ENCODE peak calls at places on chromosomes 3 and 15, in nine cellular contexts. U, L, H, B, I, O, X, Y and Q are unnamed samples.

GRCh38 chr3:194664857-194665256 is 7.1 kb downstream of the LSG1 start:
- DNase-seq in I (no peak), L (no peak), B (no peak), X (no peak), O (no peak), U (no peak), Y (no peak), H (no peak), Q (no peak)

GRCh38 chr15:69280783-69281182 is 17.9 kb upstream of the PAQR5 start:
- DNase-seq in I (no peak), H (no peak), L (no peak), U (no peak), O (no peak), X (no peak), B (no peak), Y (no peak), Q (no peak)

GRCh38 chr3:16788440-16789057 is 96.2 kb upstream of the PLCL2 start:
- DNase-seq in H (no peak), B (no peak), U (peak; percentile 60), L (no peak), O (no peak), I (no peak), X (no peak), Y (no peak), Q (no peak)

GRCh38 chr3:56118968-56119367 is 349.3 kb downstream of the ERC2 start:
- DNase-seq in O (no peak), X (no peak), B (no peak), L (no peak), I (no peak), Y (no peak), U (peak; percentile 45), H (no peak), Q (no peak)

GRCh38 chr3:74532446-74532845 is 82.0 kb downstream of the CNTN3 start:
- DNase-seq in B (no peak), L (no peak), O (peak; percentile 14), X (no peak), Y (no peak), I (no peak), U (no peak), H (no peak), Q (no peak)

GRCh38 chr15:71841563-71841962 is 31.2 kb downstream of the NR2E3 start:
- DNase-seq in I (no peak), X (no peak), B (no peak), O (no peak), L (no peak), H (no peak), U (no peak), Y (no peak), Q (no peak)

GRCh38 chr3:98722389-98722788 is 40.8 kb upstream of the ST3GAL6 start:
- DNase-seq in I (no peak), U (peak; percentile 87), X (no peak), O (no peak), L (no peak), Y (no peak), B (no peak), H (no peak), Q (no peak)

GRCh38 chr3:109224333-109224732 is 87.8 kb downstream of the C3orf85 start:
- DNase-seq in O (no peak), X (peak; percentile 33), H (no peak), L (peak; percentile 5), B (no peak), I (no peak), U (no peak), Y (no peak), Q (no peak)

GRCh38 chr3:177286034-177286433 is 88.8 kb upstream of the TBL1XR1 start:
- DNase-seq in X (no peak), Y (no peak), I (no peak), U (no peak), H (no peak), B (no peak), O (no peak), L (no peak), Q (no peak)

GRCh38 chr3:21672303-21672702 is 78.7 kb downstream of the ZNF385D start:
- DNase-seq in H (no peak), O (peak; percentile 61), L (peak; percentile 84), U (no peak), B (peak; percentile 9), I (no peak), X (no peak), Y (no peak), Q (no peak)

GRCh38 chr3:14142567-14143270 is 17.9 kb downstream of the TMEM43 start:
- DNase-seq in B (no peak), X (peak; percentile 56), U (no peak), Y (peak; percentile 66), I (no peak), O (no peak), L (no peak), H (no peak), Q (peak; percentile 59)

GRCh38 chr3:104909188-104909587 is 457.5 kb upstream of the ALCAM start:
- DNase-seq in L (peak; percentile 43), O (peak; percentile 61), U (no peak), B (no peak), X (no peak), H (peak; percentile 86), Y (no peak), I (no peak), Q (no peak)

GRCh38 chr15:40941528-40942336 is 11.5 kb upstream of the CHAC1 start:
- DNase-seq in Y (peak; percentile 91), I (peak; percentile 50), X (peak; percentile 81), L (peak; percentile 46), B (peak; percentile 76), H (no peak), O (no peak), U (peak; percentile 71), Q (peak; percentile 63)

GRCh38 chr3:25533365-25533764 is 105.3 kb downstream of the RARB start:
- DNase-seq in O (no peak), I (no peak), L (no peak), H (no peak), X (no peak), B (no peak), Y (no peak), U (no peak), Q (no peak)

GRCh38 chr15:80550219-80550909 is 144.7 kb upstream of the ABHD17C start:
- DNase-seq in X (no peak), Y (no peak), H (no peak), I (no peak), B (peak; percentile 48), U (no peak), O (peak; percentile 96), L (peak; percentile 98), Q (no peak)

GRCh38 chr3:107963581-107963980 is 127.2 kb downstream of the CD47 start:
- DNase-seq in I (no peak), X (no peak), O (no peak), U (no peak), Y (no peak), B (no peak), H (no peak), L (no peak), Q (no peak)

GRCh38 chr3:179036226-179036625 is 35.4 kb downstream of the ZMAT3 start:
- DNase-seq in Y (no peak), U (no peak), X (no peak), L (peak; percentile 4), I (no peak), H (no peak), B (peak; percentile 10), O (no peak), Q (no peak)

GRCh38 chr3:111210866-111211564 is 139.4 kb downstream of the NECTIN3 start:
- DNase-seq in I (no peak), B (no peak), U (no peak), X (no peak), L (no peak), H (no peak), O (no peak), Y (no peak), Q (no peak)

GRCh38 chr3:172320468-172320867 is 127.8 kb downstream of the GHSR start:
- DNase-seq in H (no peak), Y (no peak), L (no peak), U (no peak), B (no peak), O (no peak), I (no peak), X (no peak), Q (no peak)

GRCh38 chr15:42286445-42287029 is 13.3 kb upstream of the TMEM87A start:
- DNase-seq in H (no peak), B (no peak), Y (no peak), X (no peak), I (no peak), U (no peak), O (no peak), L (no peak), Q (no peak)

GRCh38 chr3:10505791-10506585 is 602 bp upstream of the ATP2B2 start:
- DNase-seq in U (no peak), X (no peak), Y (no peak), B (no peak), O (no peak), L (no peak), H (no peak), I (no peak), Q (no peak)

GRCh38 chr3:37183375-37183831 is 9.0 kb upstream of the LRRFIP2 start:
- DNase-seq in L (peak; percentile 90), Y (no peak), O (peak; percentile 69), U (no peak), X (no peak), I (no peak), H (no peak), B (no peak), Q (no peak)

GRCh38 chr3:160098946-160099626 is 110.5 kb downstream of the IL12A start:
- DNase-seq in H (no peak), U (no peak), O (no peak), X (no peak), Y (no peak), B (no peak), L (no peak), I (no peak), Q (no peak)

GRCh38 chr15:32861741-32862140 is 143.9 kb downstream of the GREM1 start:
- DNase-seq in U (no peak), O (no peak), L (no peak), B (no peak), I (peak; percentile 40), H (no peak), X (no peak), Y (no peak), Q (no peak)

GRCh38 chr3:177523991-177524438 is 326.7 kb upstream of the TBL1XR1 start:
- DNase-seq in I (no peak), Y (no peak), X (no peak), L (no peak), O (no peak), H (no peak), B (no peak), U (no peak), Q (no peak)

GRCh38 chr3:13186416-13186815 is 113.2 kb upstream of the IQSEC1 start:
- DNase-seq in Y (no peak), H (no peak), O (no peak), L (no peak), B (no peak), I (no peak), X (no peak), U (no peak), Q (no peak)

GRCh38 chr3:194811118-194811517 is 125.4 kb downstream of the FAM43A start:
- DNase-seq in L (no peak), U (no peak), X (no peak), I (no peak), B (no peak), H (no peak), Y (no peak), O (no peak), Q (no peak)

GRCh38 chr3:122890077-122890484 is 95.2 kb downstream of the SLC49A4 start:
- DNase-seq in H (no peak), O (peak; percentile 70), Y (no peak), B (no peak), U (no peak), X (peak; percentile 39), I (peak; percentile 59), L (no peak), Q (no peak)

GRCh38 chr3:138675393-138675792 is 66.8 kb downstream of the FAIM start:
- DNase-seq in X (no peak), I (no peak), L (no peak), B (no peak), O (no peak), Y (no peak), H (no peak), U (no peak), Q (no peak)

GRCh38 chr3:136860541-136860940 is 1.5 kb upstream of the NCK1 start:
- DNase-seq in I (no peak), Y (no peak), B (no peak), O (no peak), U (peak; percentile 46), L (no peak), H (peak; percentile 44), X (no peak), Q (no peak)

GRCh38 chr15:88623061-88623460 is 1.9 kb downstream of the AEN start:
- DNase-seq in L (peak; percentile 58), X (peak; percentile 87), Y (no peak), O (peak; percentile 51), I (no peak), B (peak; percentile 74), U (no peak), H (no peak), Q (no peak)